ENCODE peak calls at places on chromosomes 2 and 18, in four cellular contexts. L, U, C and T are unnamed samples.

GRCh38 chr2:27249891-27250651 is 12.8 kb downstream of the SLC30A3 start:
- ATAC-seq in L (peak; percentile 69), U (peak; percentile 82), C (peak; percentile 73), T (peak; percentile 62)

GRCh38 chr18:30927517-30928075 is 114.9 kb downstream of the DSC3 start:
- ATAC-seq in L (no peak), U (no peak), C (no peak), T (no peak)

GRCh38 chr2:15582153-15582552 is 9.5 kb upstream of the DDX1 start:
- ATAC-seq in L (no peak), U (no peak), C (no peak), T (no peak)

GRCh38 chr2:39452396-39452795 is 15.3 kb upstream of the MAP4K3 start:
- ATAC-seq in L (no peak), U (no peak), C (no peak), T (no peak)

GRCh38 chr2:30664761-30665358 is 142.4 kb downstream of the CAPN13 start:
- ATAC-seq in L (no peak), U (peak; percentile 85), C (no peak), T (no peak)

GRCh38 chr18:76524900-76525698 is 30.1 kb upstream of the ZNF516 start:
- ATAC-seq in L (peak; percentile 47), U (no peak), C (no peak), T (peak; percentile 44)

GRCh38 chr2:240233891-240234502 is 93.5 kb upstream of the OTOS start:
- ATAC-seq in L (no peak), U (no peak), C (no peak), T (no peak)

GRCh38 chr18:76952747-76953146 is 130.4 kb downstream of the ZNF236 start:
- ATAC-seq in L (no peak), U (no peak), C (no peak), T (no peak)

GRCh38 chr18:13284330-13285027 is 65.9 kb downstream of the LDLRAD4 start:
- ATAC-seq in L (no peak), U (peak; percentile 76), C (peak; percentile 29), T (no peak)